ENCODE peak calls at places on chromosomes 6 and 20, in ten cellular contexts. I, S, M, P, U, J, H, G, Z and F are unnamed samples.

GRCh38 chr20:44411020-44411756 is 55.7 kb downstream of the HNF4A start:
- DNase-seq in I (peak), S (no peak), M (no peak), P (no peak), U (no peak), J (no peak), H (no peak), G (no peak), Z (no peak), F (no peak)

GRCh38 chr20:53865905-53866786 is 204.2 kb downstream of the BCAS1 start:
- DNase-seq in I (peak), S (no peak), M (no peak), P (peak), U (peak), J (peak), H (no peak), G (peak), Z (peak), F (peak)

GRCh38 chr6:152356659-152357058 is 280.5 kb downstream of the SYNE1 start:
- DNase-seq in I (peak), S (peak), M (no peak), P (peak), U (peak), J (peak), H (peak), G (no peak), Z (peak), F (peak)

GRCh38 chr20:44221368-44221767 is 10.8 kb upstream of the OSER1 start:
- DNase-seq in I (no peak), S (no peak), M (no peak), P (no peak), U (no peak), J (no peak), H (no peak), G (no peak), Z (no peak), F (no peak)

GRCh38 chr6:125050663-125051318 is 88.6 kb downstream of the RNF217 start:
- DNase-seq in I (peak), S (no peak), M (no peak), P (no peak), U (peak), J (no peak), H (no peak), G (no peak), Z (no peak), F (no peak)

GRCh38 chr6:110784610-110784979 is 30.7 kb downstream of the CDK19 start:
- DNase-seq in I (no peak), S (no peak), M (no peak), P (no peak), U (no peak), J (no peak), H (no peak), G (no peak), Z (no peak), F (no peak)

GRCh38 chr6:48199502-48199901 is 88.5 kb upstream of the PTCHD4 start:
- DNase-seq in I (no peak), S (no peak), M (no peak), P (no peak), U (no peak), J (no peak), H (no peak), G (no peak), Z (no peak), F (no peak)

GRCh38 chr6:155274533-155274932 is 10.7 kb downstream of the CLDN20 start:
- DNase-seq in I (no peak), S (no peak), M (no peak), P (no peak), U (peak), J (no peak), H (no peak), G (no peak), Z (no peak), F (no peak)

GRCh38 chr6:43509142-43509983 is 783 bp downstream of the LRRC73 start:
- DNase-seq in I (no peak), S (no peak), M (no peak), P (no peak), U (no peak), J (peak), H (no peak), G (no peak), Z (peak), F (no peak)

GRCh38 chr6:3119040-3119723 is 671 bp downstream of the BPHL start:
- DNase-seq in I (peak), S (no peak), M (no peak), P (peak), U (peak), J (no peak), H (peak), G (no peak), Z (no peak), F (no peak)

GRCh38 chr6:26305097-26305841 is 59.7 kb upstream of the BTN3A2 start:
- DNase-seq in I (peak), S (peak), M (no peak), P (peak), U (peak), J (peak), H (peak), G (peak), Z (peak), F (peak)

GRCh38 chr6:128569737-128570438 is 49.5 kb upstream of the PTPRK start:
- DNase-seq in I (peak), S (peak), M (no peak), P (peak), U (peak), J (peak), H (no peak), G (peak), Z (peak), F (no peak)

GRCh38 chr6:701215-701614 is 8.3 kb upstream of the EXOC2 start:
- DNase-seq in I (no peak), S (no peak), M (no peak), P (no peak), U (no peak), J (no peak), H (no peak), G (no peak), Z (no peak), F (no peak)

GRCh38 chr6:160767019-160767646 is 65.1 kb downstream of the PLG start:
- DNase-seq in I (peak), S (no peak), M (no peak), P (peak), U (peak), J (peak), H (peak), G (peak), Z (peak), F (no peak)

GRCh38 chr6:74357329-74357728 is 661.3 kb downstream of the CD109 start:
- DNase-seq in I (no peak), S (no peak), M (no peak), P (peak), U (peak), J (no peak), H (no peak), G (no peak), Z (no peak), F (no peak)

GRCh38 chr6:40957616-40958492 is 81.2 kb downstream of the UNC5CL start:
- DNase-seq in I (peak), S (peak), M (no peak), P (peak), U (peak), J (no peak), H (no peak), G (peak), Z (no peak), F (no peak)

GRCh38 chr6:36655073-36655847 is 23.3 kb upstream of the CDKN1A start:
- DNase-seq in I (no peak), S (no peak), M (no peak), P (no peak), U (no peak), J (no peak), H (peak), G (no peak), Z (no peak), F (no peak)

GRCh38 chr6:157732416-157733161 is 90.5 kb upstream of the SNX9 start:
- DNase-seq in I (no peak), S (no peak), M (no peak), P (no peak), U (no peak), J (no peak), H (no peak), G (no peak), Z (no peak), F (no peak)
- H2AFZ ChIP-seq in I (no peak), S (no peak), M (no peak), P (no peak), U (no peak), J (no peak), H (no peak), G (no peak), Z (no peak), F (no peak)

GRCh38 chr20:13953227-13953626 is 37.2 kb downstream of the SEL1L2 start:
- DNase-seq in I (no peak), S (no peak), M (no peak), P (no peak), U (no peak), J (peak), H (no peak), G (no peak), Z (peak), F (no peak)
- TF ChIP-seq CTCF in I (no peak), S (peak), M (peak), P (peak), U (no peak), J (peak), H (peak), G (peak), Z (peak), F (peak)

GRCh38 chr6:127118505-127119360 is at the start of gene RSPO3:
- DNase-seq in I (peak), S (no peak), M (no peak), P (no peak), U (peak), J (peak), H (peak), G (peak), Z (peak), F (no peak)

GRCh38 chr6:127121637-127121960 is 3.1 kb downstream of the RSPO3 start:
- DNase-seq in I (no peak), S (no peak), M (no peak), P (no peak), U (no peak), J (no peak), H (no peak), G (no peak), Z (no peak), F (no peak)

GRCh38 chr6:127119361-127120108 is 1.1 kb downstream of the RSPO3 start:
- DNase-seq in I (peak), S (no peak), M (no peak), P (no peak), U (no peak), J (peak), H (peak), G (peak), Z (peak), F (no peak)

GRCh38 chr6:127120787-127121636 is 2.5 kb downstream of the RSPO3 start:
- DNase-seq in I (peak), S (peak), M (peak), P (peak), U (peak), J (peak), H (peak), G (peak), Z (peak), F (no peak)

DNA sequence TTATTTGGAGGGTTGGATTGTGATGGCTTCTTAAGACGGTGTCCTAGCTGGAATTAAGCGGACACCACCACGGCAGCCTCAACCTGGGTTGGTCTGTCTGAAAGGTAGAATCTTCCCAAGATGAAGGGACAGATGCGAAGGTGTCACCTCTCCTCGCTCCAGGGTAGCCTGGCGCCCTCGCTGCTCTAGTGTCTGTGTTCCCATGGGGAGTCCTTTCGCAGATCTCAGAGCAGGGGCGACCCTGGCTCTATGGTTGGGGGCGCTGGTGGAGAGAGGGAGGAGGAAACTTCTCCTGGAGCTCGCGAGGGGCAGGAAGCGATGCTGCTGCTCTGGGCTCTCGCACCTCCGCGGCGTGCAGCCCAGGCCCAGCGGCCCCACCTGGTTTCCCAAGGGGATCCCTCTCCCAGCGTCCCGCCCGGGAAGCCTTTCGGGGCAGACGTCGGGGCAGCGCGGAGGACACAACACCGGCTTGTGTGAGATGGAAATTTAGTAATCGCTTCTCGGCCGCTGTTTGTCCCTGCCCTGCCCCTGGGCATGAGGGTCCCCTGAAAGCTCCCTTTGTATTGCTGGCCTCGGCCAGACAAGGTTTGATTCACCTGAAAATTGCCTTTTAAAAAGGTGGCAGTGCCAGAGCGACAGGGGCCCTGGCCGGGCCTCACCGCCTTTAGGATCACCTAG is 1.8 kb downstream of the RSPO3 start:
- DNase-seq in I (peak), S (no peak), M (no peak), P (no peak), U (no peak), J (peak), H (no peak), G (no peak), Z (peak), F (no peak)
- TF ChIP-seq EZH2 in I (no peak), S (no peak), M (no peak), P (no peak), U (peak), J (peak), H (no peak), G (no peak), Z (peak), F (no peak)

GRCh38 chr6:79134699-79135474 is 56.8 kb upstream of the PHIP start:
- DNase-seq in I (no peak), S (no peak), M (no peak), P (no peak), U (no peak), J (no peak), H (no peak), G (no peak), Z (no peak), F (no peak)
- H2AFZ ChIP-seq in I (no peak), S (no peak), M (no peak), P (no peak), U (no peak), J (peak), H (no peak), G (no peak), Z (peak), F (no peak)

GRCh38 chr6:75691012-75691411 is 58.0 kb upstream of the MYO6 start:
- DNase-seq in I (no peak), S (peak), M (no peak), P (peak), U (peak), J (no peak), H (no peak), G (no peak), Z (no peak), F (no peak)

GRCh38 chr6:75689576-75689975 is 59.5 kb upstream of the MYO6 start:
- DNase-seq in I (no peak), S (no peak), M (no peak), P (no peak), U (no peak), J (no peak), H (no peak), G (no peak), Z (no peak), F (no peak)

GRCh38 chr6:75694406-75694805 is 54.6 kb upstream of the MYO6 start:
- DNase-seq in I (no peak), S (no peak), M (no peak), P (no peak), U (no peak), J (no peak), H (no peak), G (no peak), Z (no peak), F (no peak)

DNA sequence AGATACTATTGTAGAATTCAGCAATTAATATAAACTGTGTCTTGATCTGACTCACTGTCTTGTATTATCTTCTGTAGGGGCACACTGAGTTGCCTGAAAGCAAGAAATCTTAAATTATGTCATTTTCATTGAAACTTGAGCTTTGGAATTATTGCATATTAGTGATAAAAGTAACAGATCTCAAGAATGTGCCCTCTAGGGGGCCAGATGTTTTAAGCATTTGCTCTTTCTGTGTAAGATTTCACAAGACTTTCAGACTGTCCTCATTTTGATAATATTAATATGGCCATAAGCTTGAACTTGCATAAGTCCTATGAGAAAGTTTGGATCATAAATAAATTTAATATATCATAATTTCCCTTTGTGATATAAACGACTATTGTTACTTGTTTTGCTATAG is 55.5 kb upstream of the MYO6 start:
- DNase-seq in I (no peak), S (no peak), M (no peak), P (peak), U (peak), J (no peak), H (no peak), G (no peak), Z (no peak), F (no peak)
- TF ChIP-seq CTCF in I (peak), S (peak), M (no peak), P (peak), U (no peak), J (peak), H (peak), G (peak), Z (peak), F (peak)